ENCODE peak calls at places on chromosomes 2 and 18, in seven cellular contexts. B is D341Med; V is small intestine; W is left ventricle myocardium superior; U is stimulated activated CD8-positive, alpha-beta memory T cell treated with anti-CD3 and anti-CD28 coated beads, Interleukin-12 subunit alpha, Interleukin-12 subunit beta, amount 100 ng/mL, for 1 hour; Y is HFFc6; R is activated CD8-positive, alpha-beta memory T cell treated with anti-CD3 and anti-CD28 coated beads for 48 hours. Q is an unnamed sample.

GRCh38 chr2:151999058-151999457 is 99.8 kb downstream of the CACNB4 start:
- DNase-seq in Y (peak; percentile 28), R (no peak), V (peak; percentile 40), B (peak; percentile 74), U (no peak), W (peak; percentile 31), Q (peak; percentile 73)

GRCh38 chr2:167793725-167794124 is 453.7 kb downstream of the STK39 start:
- DNase-seq in Y (no peak), B (no peak), U (no peak), W (no peak), R (no peak), V (no peak), Q (no peak)

GRCh38 chr2:97011977-97012569 is 25.7 kb upstream of the FAM178B start:
- DNase-seq in V (peak; percentile 37), U (no peak), B (no peak), Y (peak; percentile 74), W (no peak), R (no peak), Q (no peak)

GRCh38 chr2:8355046-8355445 is 326.8 kb upstream of the ID2 start:
- DNase-seq in U (no peak), W (no peak), Y (no peak), R (no peak), B (peak; percentile 41), V (no peak), Q (peak; percentile 29)

GRCh38 chr2:37776487-37776886 is 105.0 kb upstream of the CDC42EP3 start:
- DNase-seq in V (no peak), Y (peak; percentile 89), R (no peak), U (no peak), W (no peak), B (no peak), Q (no peak)

GRCh38 chr2:170276926-170277571 is 99.1 kb downstream of the MYO3B start:
- DNase-seq in U (no peak), R (no peak), Y (no peak), W (no peak), V (no peak), B (no peak), Q (no peak)

GRCh38 chr2:74567862-74568261 is 13.3 kb downstream of the DOK1 start:
- DNase-seq in Y (peak; percentile 87), U (no peak), B (no peak), V (no peak), R (no peak), W (no peak), Q (no peak)

GRCh38 chr2:124983595-124983994 is 958.5 kb downstream of the CNTNAP5 start:
- DNase-seq in V (no peak), W (no peak), Y (peak; percentile 12), U (no peak), R (no peak), B (no peak), Q (no peak)

GRCh38 chr2:200393191-200393590 is 86.7 kb downstream of the SPATS2L start:
- DNase-seq in B (no peak), U (no peak), R (no peak), Y (no peak), V (no peak), W (no peak), Q (no peak)

GRCh38 chr2:3154694-3155093 is 222.9 kb downstream of the EIPR1 start:
- DNase-seq in R (no peak), B (no peak), Y (no peak), W (no peak), U (no peak), V (peak; percentile 2), Q (no peak)

GRCh38 chr2:12167525-12168317 is 421.3 kb downstream of the LPIN1 start:
- DNase-seq in U (no peak), V (no peak), R (no peak), Y (no peak), W (peak; percentile 33), B (no peak), Q (peak; percentile 37)

GRCh38 chr18:57915241-57915640 is 112.1 kb upstream of the ATP8B1 start:
- DNase-seq in Y (no peak), U (no peak), R (no peak), B (no peak), V (no peak), W (no peak), Q (no peak)

GRCh38 chr18:35962320-35962719 is 10.2 kb upstream of the RMP24 start:
- DNase-seq in V (no peak), R (no peak), Y (no peak), W (no peak), B (no peak), U (no peak), Q (no peak)

GRCh38 chr2:1990724-1991123 is 246.4 kb upstream of the PXDN start:
- DNase-seq in R (no peak), W (peak; percentile 75), B (peak; percentile 85), Y (no peak), V (peak; percentile 41), U (no peak), Q (no peak)

GRCh38 chr2:99680946-99681345 is 191.1 kb upstream of the REV1 start:
- DNase-seq in R (no peak), B (no peak), U (no peak), Y (peak; percentile 7), V (no peak), W (no peak), Q (no peak)

GRCh38 chr18:78495550-78495949 is 484.1 kb upstream of the SALL3 start:
- DNase-seq in R (no peak), W (no peak), Y (no peak), U (no peak), V (no peak), B (no peak), Q (no peak)

GRCh38 chr2:23478087-23478932 is 93.3 kb downstream of the KLHL29 start:
- DNase-seq in R (no peak), U (no peak), V (no peak), B (no peak), W (no peak), Y (no peak), Q (no peak)

GRCh38 chr2:63614983-63615945 is 26.5 kb downstream of the MDH1 start:
- DNase-seq in B (no peak), R (no peak), V (no peak), W (no peak), U (no peak), Y (peak; percentile 56), Q (no peak)

GRCh38 chr2:31428001-31428418 is 13.5 kb upstream of the XDH start:
- DNase-seq in W (no peak), Y (peak; percentile 59), V (peak; percentile 54), U (no peak), R (no peak), B (no peak), Q (no peak)

GRCh38 chr2:230890696-230891095 is 26.0 kb downstream of the ITM2C start:
- DNase-seq in B (no peak), Y (no peak), V (no peak), W (no peak), U (no peak), R (no peak), Q (no peak)

GRCh38 chr2:84904717-84905174 is 710 bp upstream of the TMSB10 start:
- DNase-seq in B (peak; percentile 42), Y (no peak), W (peak; percentile 83), U (no peak), V (peak; percentile 83), R (no peak), Q (peak; percentile 60)